ENCODE peak calls at places on chromosomes 16 and 17, in ten cellular contexts. One of them, this sample, is unnamed.

GRCh38 chr16:70789231-70789926 is 11.6 kb downstream of the VAC14 start:
- DNase-seq in fibroblast of pulmonary artery: peak; percentile 57
- DNase-seq in nucleus accumbens: no peak
- DNase-seq in retina: no peak
- DNase-seq in fibroblast of lung: no peak
- DNase-seq in H7: no peak
- DNase-seq in hypothalamus: no peak
- DNase-seq in T-helper 17 cell: no peak
- DNase-seq in Panc1: no peak
- DNase-seq in psoas muscle: peak; percentile 74
- DNase-seq in this sample: peak; percentile 83

GRCh38 chr17:38333635-38334295 is 10.0 kb downstream of the GPR179 start:
- DNase-seq in fibroblast of pulmonary artery: peak; percentile 32
- DNase-seq in nucleus accumbens: peak; percentile 9
- DNase-seq in retina: no peak
- DNase-seq in fibroblast of lung: no peak
- DNase-seq in H7: peak; percentile 97
- DNase-seq in hypothalamus: no peak
- DNase-seq in T-helper 17 cell: no peak
- DNase-seq in Panc1: no peak
- DNase-seq in psoas muscle: peak; percentile 61
- DNase-seq in this sample: no peak

GRCh38 chr17:39751637-39752036 is 13.9 kb downstream of the GRB7 start:
- DNase-seq in fibroblast of pulmonary artery: no peak
- DNase-seq in nucleus accumbens: no peak
- DNase-seq in retina: no peak
- DNase-seq in fibroblast of lung: no peak
- DNase-seq in H7: peak; percentile 61
- DNase-seq in hypothalamus: no peak
- DNase-seq in T-helper 17 cell: no peak
- DNase-seq in Panc1: no peak
- DNase-seq in psoas muscle: peak; percentile 52
- DNase-seq in this sample: no peak

GRCh38 chr17:72605543-72605942 is 484.7 kb downstream of the SOX9 start:
- DNase-seq in fibroblast of pulmonary artery: no peak
- DNase-seq in nucleus accumbens: no peak
- DNase-seq in retina: no peak
- DNase-seq in fibroblast of lung: no peak
- DNase-seq in H7: no peak
- DNase-seq in hypothalamus: no peak
- DNase-seq in T-helper 17 cell: no peak
- DNase-seq in Panc1: no peak
- DNase-seq in psoas muscle: no peak
- DNase-seq in this sample: no peak

GRCh38 chr16:72427786-72428480 is 256.0 kb upstream of the PMFBP1 start:
- DNase-seq in fibroblast of pulmonary artery: no peak
- DNase-seq in nucleus accumbens: peak; percentile 54
- DNase-seq in retina: no peak
- DNase-seq in fibroblast of lung: no peak
- DNase-seq in H7: no peak
- DNase-seq in hypothalamus: no peak
- DNase-seq in T-helper 17 cell: no peak
- DNase-seq in Panc1: no peak
- DNase-seq in psoas muscle: no peak
- DNase-seq in this sample: no peak

GRCh38 chr17:37220609-37220953 is 155.2 kb upstream of the C17orf78 start:
- DNase-seq in fibroblast of pulmonary artery: peak; percentile 49
- DNase-seq in nucleus accumbens: peak; percentile 28
- DNase-seq in retina: peak; percentile 50
- DNase-seq in fibroblast of lung: no peak
- DNase-seq in H7: peak; percentile 42
- DNase-seq in hypothalamus: peak; percentile 29
- DNase-seq in T-helper 17 cell: no peak
- DNase-seq in Panc1: no peak
- DNase-seq in psoas muscle: no peak
- DNase-seq in this sample: no peak

GRCh38 chr17:70984873-70985272 is 815.5 kb downstream of the KCNJ2 start:
- DNase-seq in fibroblast of pulmonary artery: no peak
- DNase-seq in nucleus accumbens: no peak
- DNase-seq in retina: no peak
- DNase-seq in fibroblast of lung: no peak
- DNase-seq in H7: no peak
- DNase-seq in hypothalamus: no peak
- DNase-seq in T-helper 17 cell: no peak
- DNase-seq in Panc1: no peak
- DNase-seq in psoas muscle: no peak
- DNase-seq in this sample: no peak

GRCh38 chr16:65648111-65648510 is 526.2 kb upstream of the CDH11 start:
- DNase-seq in fibroblast of pulmonary artery: no peak
- DNase-seq in nucleus accumbens: no peak
- DNase-seq in retina: no peak
- DNase-seq in fibroblast of lung: no peak
- DNase-seq in H7: no peak
- DNase-seq in hypothalamus: no peak
- DNase-seq in T-helper 17 cell: no peak
- DNase-seq in Panc1: no peak
- DNase-seq in psoas muscle: no peak
- DNase-seq in this sample: no peak

GRCh38 chr17:63405741-63406261 is 40.3 kb downstream of the CYB561 start:
- DNase-seq in fibroblast of pulmonary artery: peak; percentile 89
- DNase-seq in nucleus accumbens: no peak
- DNase-seq in retina: peak; percentile 32
- DNase-seq in fibroblast of lung: peak; percentile 85
- DNase-seq in H7: no peak
- DNase-seq in hypothalamus: no peak
- DNase-seq in T-helper 17 cell: no peak
- DNase-seq in Panc1: no peak
- DNase-seq in psoas muscle: no peak
- DNase-seq in this sample: peak; percentile 57

GRCh38 chr16:78605548-78606097 is 506.2 kb downstream of the WWOX start:
- DNase-seq in fibroblast of pulmonary artery: no peak
- DNase-seq in nucleus accumbens: no peak
- DNase-seq in retina: peak; percentile 39
- DNase-seq in fibroblast of lung: no peak
- DNase-seq in H7: no peak
- DNase-seq in hypothalamus: no peak
- DNase-seq in T-helper 17 cell: no peak
- DNase-seq in Panc1: no peak
- DNase-seq in psoas muscle: no peak
- DNase-seq in this sample: no peak

GRCh38 chr16:85554114-85554790 is 58.9 kb upstream of the GSE1 start:
- DNase-seq in fibroblast of pulmonary artery: peak; percentile 86
- DNase-seq in nucleus accumbens: peak; percentile 64
- DNase-seq in retina: peak; percentile 83
- DNase-seq in fibroblast of lung: peak; percentile 90
- DNase-seq in H7: peak; percentile 84
- DNase-seq in hypothalamus: peak; percentile 44
- DNase-seq in T-helper 17 cell: peak; percentile 29
- DNase-seq in Panc1: no peak
- DNase-seq in psoas muscle: peak; percentile 66
- DNase-seq in this sample: peak; percentile 92

GRCh38 chr17:7634384-7634783 is 4.4 kb downstream of the SHBG start:
- DNase-seq in fibroblast of pulmonary artery: peak; percentile 64
- DNase-seq in nucleus accumbens: peak; percentile 21
- DNase-seq in retina: peak; percentile 77
- DNase-seq in fibroblast of lung: peak; percentile 28
- DNase-seq in H7: peak; percentile 89
- DNase-seq in hypothalamus: peak; percentile 66
- DNase-seq in T-helper 17 cell: no peak
- DNase-seq in Panc1: no peak
- DNase-seq in psoas muscle: no peak
- DNase-seq in this sample: peak; percentile 57

GRCh38 chr17:9918804-9919352 is 13.8 kb upstream of the RCVRN start:
- DNase-seq in fibroblast of pulmonary artery: no peak
- DNase-seq in nucleus accumbens: no peak
- DNase-seq in retina: peak; percentile 49
- DNase-seq in fibroblast of lung: no peak
- DNase-seq in H7: no peak
- DNase-seq in hypothalamus: no peak
- DNase-seq in T-helper 17 cell: no peak
- DNase-seq in Panc1: no peak
- DNase-seq in psoas muscle: no peak
- DNase-seq in this sample: no peak

GRCh38 chr16:27999687-28000086 is 63.8 kb downstream of the GSG1L start:
- DNase-seq in fibroblast of pulmonary artery: no peak
- DNase-seq in nucleus accumbens: no peak
- DNase-seq in retina: no peak
- DNase-seq in fibroblast of lung: peak; percentile 7
- DNase-seq in H7: no peak
- DNase-seq in hypothalamus: no peak
- DNase-seq in T-helper 17 cell: no peak
- DNase-seq in Panc1: no peak
- DNase-seq in psoas muscle: no peak
- DNase-seq in this sample: no peak

GRCh38 chr17:72590382-72590781 is 469.6 kb downstream of the SOX9 start:
- DNase-seq in fibroblast of pulmonary artery: peak; percentile 72
- DNase-seq in nucleus accumbens: no peak
- DNase-seq in retina: no peak
- DNase-seq in fibroblast of lung: peak; percentile 80
- DNase-seq in H7: no peak
- DNase-seq in hypothalamus: no peak
- DNase-seq in T-helper 17 cell: no peak
- DNase-seq in Panc1: no peak
- DNase-seq in psoas muscle: no peak
- DNase-seq in this sample: peak; percentile 57

GRCh38 chr16:89827383-89828198 is 684 bp upstream of the SPIRE2 start:
- DNase-seq in fibroblast of pulmonary artery: peak; percentile 74
- DNase-seq in nucleus accumbens: peak; percentile 47
- DNase-seq in retina: peak; percentile 84
- DNase-seq in fibroblast of lung: peak; percentile 56
- DNase-seq in H7: peak; percentile 78
- DNase-seq in hypothalamus: peak; percentile 47
- DNase-seq in T-helper 17 cell: no peak
- DNase-seq in Panc1: no peak
- DNase-seq in psoas muscle: peak; percentile 48
- DNase-seq in this sample: peak; percentile 57

GRCh38 chr17:964881-965280 is 14.7 kb downstream of the NXN start:
- DNase-seq in fibroblast of pulmonary artery: no peak
- DNase-seq in nucleus accumbens: no peak
- DNase-seq in retina: peak; percentile 67
- DNase-seq in fibroblast of lung: peak; percentile 40
- DNase-seq in H7: peak; percentile 66
- DNase-seq in hypothalamus: no peak
- DNase-seq in T-helper 17 cell: no peak
- DNase-seq in Panc1: no peak
- DNase-seq in psoas muscle: no peak
- DNase-seq in this sample: no peak

GRCh38 chr17:44170499-44171201 is at the start of gene ASB16:
- DNase-seq in fibroblast of pulmonary artery: no peak
- DNase-seq in nucleus accumbens: no peak
- DNase-seq in retina: peak; percentile 74
- DNase-seq in fibroblast of lung: peak; percentile 41
- DNase-seq in H7: peak; percentile 88
- DNase-seq in hypothalamus: peak; percentile 8
- DNase-seq in T-helper 17 cell: no peak
- DNase-seq in Panc1: no peak
- DNase-seq in psoas muscle: peak; percentile 89
- DNase-seq in this sample: no peak

GRCh38 chr17:43477832-43478634 is 5.7 kb upstream of the DHX8 start:
- DNase-seq in fibroblast of pulmonary artery: no peak
- DNase-seq in nucleus accumbens: no peak
- DNase-seq in retina: peak; percentile 75
- DNase-seq in fibroblast of lung: no peak
- DNase-seq in H7: no peak
- DNase-seq in hypothalamus: no peak
- DNase-seq in T-helper 17 cell: no peak
- DNase-seq in Panc1: no peak
- DNase-seq in psoas muscle: no peak
- DNase-seq in this sample: no peak

GRCh38 chr16:85209526-85210121 is 97.4 kb upstream of the CIBAR2 start:
- DNase-seq in fibroblast of pulmonary artery: no peak
- DNase-seq in nucleus accumbens: no peak
- DNase-seq in retina: no peak
- DNase-seq in fibroblast of lung: no peak
- DNase-seq in H7: peak; percentile 75
- DNase-seq in hypothalamus: no peak
- DNase-seq in T-helper 17 cell: no peak
- DNase-seq in Panc1: no peak
- DNase-seq in psoas muscle: peak; percentile 91
- DNase-seq in this sample: no peak

GRCh38 chr17:9473716-9474115 is 101.9 kb downstream of the STX8 start:
- DNase-seq in fibroblast of pulmonary artery: peak; percentile 58
- DNase-seq in nucleus accumbens: no peak
- DNase-seq in retina: no peak
- DNase-seq in fibroblast of lung: peak; percentile 94
- DNase-seq in H7: no peak
- DNase-seq in hypothalamus: no peak
- DNase-seq in T-helper 17 cell: no peak
- DNase-seq in Panc1: no peak
- DNase-seq in psoas muscle: no peak
- DNase-seq in this sample: no peak

This sample was measured in foreskin melanocyte.